ENCODE peak calls at places on chromosome 7, in five cellular contexts. D is vagina, A is small intestine, P is breast epithelium, R is right atrium auricular region. O is an unnamed sample. For H3K4me1, the result is how much of the 10 kb centered on the place peaks cover.

GRCh38 chr7:30168800-30169584 is 34.2 kb downstream of the MTURN start:
- DNase-seq in R (no peak), D (no peak), A (no peak), P (no peak), O (no peak)

GRCh38 chr7:5396999-5397656 is 26.5 kb downstream of the TNRC18 start:
- DNase-seq in R (peak), P (peak), A (peak), D (no peak), O (peak)

GRCh38 chr7:73738220-73738611 is 386 bp downstream of the ABHD11 start:
- DNase-seq in R (no peak), A (peak), D (no peak), P (no peak), O (no peak)

GRCh38 chr7:485188-486081 is 34.2 kb downstream of the PDGFA start:
- DNase-seq in A (peak), D (no peak), P (no peak), R (no peak), O (no peak)

GRCh38 chr7:31735991-31736982 is 49.3 kb downstream of the PPP1R17 start:
- DNase-seq in R (peak), D (no peak), P (peak), A (peak), O (no peak)

GRCh38 chr7:11533229-11533820 is 298.7 kb downstream of the THSD7A start:
- DNase-seq in R (no peak), D (no peak), A (no peak), P (no peak), O (no peak)

GRCh38 chr7:102463841-102464576 is 654 bp downstream of the ALKBH4 start:
- DNase-seq in R (no peak), D (no peak), P (no peak), A (peak), O (no peak)

GRCh38 chr7:73829921-73830617 is 727 bp upstream of the CLDN4 start:
- DNase-seq in A (peak), P (no peak), R (no peak), D (no peak), O (no peak)

GRCh38 chr7:92319243-92319642 is 73.5 kb downstream of the ANKIB1 start:
- DNase-seq in A (no peak), P (no peak), R (no peak), D (no peak), O (no peak)

GRCh38 chr7:73722785-73723184 is 3.3 kb upstream of the STX1A start:
- DNase-seq in A (no peak), P (no peak), R (no peak), D (no peak), O (no peak)

GRCh38 chr7:138195207-138195606 is 118.9 kb downstream of the AKR1D1 start:
- DNase-seq in D (no peak), P (no peak), A (peak), R (no peak), O (peak)

GRCh38 chr7:9201928-9202327 is 768.5 kb downstream of the NXPH1 start:
- DNase-seq in D (no peak), A (no peak), R (no peak), P (no peak), O (no peak)

GRCh38 chr7:88020953-88021650 is 87.1 kb downstream of the ADAM22 start:
- DNase-seq in P (no peak), D (no peak), A (no peak), R (no peak), O (no peak)

GRCh38 chr7:148135106-148135505 is 455.5 kb upstream of the C7orf33 start:
- DNase-seq in R (no peak), A (no peak), P (no peak), D (no peak), O (no peak)

GRCh38 chr7:26612742-26613141 is 251.6 kb downstream of the SKAP2 start:
- DNase-seq in A (no peak), R (no peak), D (no peak), P (no peak), O (no peak)

GRCh38 chr7:142468871-142469652 is 211.2 kb upstream of the PRSS58 start:
- DNase-seq in A (no peak), P (no peak), R (no peak), D (peak), O (no peak)

GRCh38 chr7:82234457-82235049 is 209.0 kb downstream of the CACNA2D1 start:
- DNase-seq in P (no peak), D (no peak), R (no peak), A (peak), O (no peak)

GRCh38 chr7:10952588-10952987 is 21.1 kb upstream of the PHF14 start:
- DNase-seq in P (no peak), A (no peak), D (no peak), R (no peak), O (no peak)

GRCh38 chr7:96786261-96786997 is 76.8 kb upstream of the SEM1 start:
- DNase-seq in A (no peak), R (no peak), P (no peak), D (no peak), O (no peak)

GRCh38 chr7:20407585-20408466 is 77.1 kb downstream of the ITGB8 start:
- DNase-seq in R (peak), D (no peak), P (no peak), A (peak), O (no peak)

GRCh38 chr7:144738708-144739314 is 97.0 kb downstream of the TPK1 start:
- DNase-seq in R (no peak), P (no peak), A (peak), D (no peak), O (no peak)

GRCh38 chr7:18515067-18515466 is 19.5 kb downstream of the HDAC9 start:
- DNase-seq in P (no peak), R (no peak), A (no peak), D (no peak), O (no peak)

GRCh38 chr7:42193457-42194111 is 43.4 kb downstream of the GLI3 start:
- DNase-seq in A (no peak), R (no peak), P (no peak), D (no peak), O (no peak)

GRCh38 chr7:27242580-27243339 is at the start of gene EVX1:
- DNase-seq in P (no peak), A (no peak), D (no peak), R (no peak), O (no peak)

GRCh38 chr7:116152276-116152675 is 58.1 kb upstream of the TES start:
- DNase-seq in P (no peak), A (no peak), R (no peak), D (no peak), O (no peak)

GRCh38 chr7:45582136-45582742 is 8.1 kb downstream of the ADCY1 start:
- DNase-seq in R (no peak), D (no peak), A (no peak), P (peak), O (no peak)

GRCh38 chr7:96093435-96093834 is 228.5 kb downstream of the SLC25A13 start:
- DNase-seq in P (no peak), D (no peak), A (no peak), R (no peak), O (no peak)

GRCh38 chr7:93171606-93172226 is 23.5 kb upstream of the SAMD9L start:
- DNase-seq in A (no peak), P (no peak), R (no peak), D (no peak), O (no peak)

GRCh38 chr7:74306737-74307469 is 17.7 kb downstream of the CLIP2 start:
- DNase-seq in A (no peak), R (no peak), D (no peak), P (no peak), O (no peak)

GRCh38 chr7:2812831-2813230 is 31.3 kb downstream of the GNA12 start:
- DNase-seq in A (no peak), R (no peak), D (no peak), P (no peak), O (no peak)

GRCh38 chr7:121505021-121505420 is 108.9 kb upstream of the FAM3C start:
- DNase-seq in D (no peak), P (no peak), A (no peak), R (no peak), O (no peak)

GRCh38 chr7:81430150-81430549 is 339.7 kb downstream of the HGF start:
- DNase-seq in A (no peak), P (no peak), R (no peak), D (no peak), O (no peak)

GRCh38 chr7:42254217-42254616 is 17.2 kb upstream of the GLI3 start:
- DNase-seq in R (no peak), D (no peak), P (no peak), A (no peak), O (no peak)

GRCh38 chr7:81503321-81503720 is 266.5 kb downstream of the HGF start:
- DNase-seq in P (no peak), D (no peak), R (no peak), A (no peak), O (no peak)

DNA sequence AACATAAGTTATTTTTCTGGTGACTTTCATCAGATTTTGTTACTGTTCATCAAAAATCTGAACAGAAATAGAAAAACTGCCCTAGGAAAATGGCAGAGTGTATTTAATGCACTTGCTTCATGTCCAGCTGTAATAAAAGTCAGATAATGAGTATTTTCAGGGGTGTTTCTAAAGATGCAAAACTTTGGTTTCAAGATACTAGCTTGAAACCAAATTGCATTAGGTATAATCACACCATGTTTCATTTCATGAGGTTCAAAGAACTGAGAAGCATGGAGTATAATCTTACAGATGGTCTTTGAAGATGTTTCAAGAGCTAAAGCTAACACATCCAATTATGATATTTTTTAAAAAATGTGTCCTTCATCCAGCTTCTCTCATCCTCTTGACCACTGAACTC is 128.9 kb downstream of the NRCAM start:
- DNase-seq in P (no peak), D (no peak), R (no peak), A (no peak), O (no peak)
- H3K4me1 ChIP-seq in P (under half), D (under half), R (under half), A (under half), O (under half)

DNA sequence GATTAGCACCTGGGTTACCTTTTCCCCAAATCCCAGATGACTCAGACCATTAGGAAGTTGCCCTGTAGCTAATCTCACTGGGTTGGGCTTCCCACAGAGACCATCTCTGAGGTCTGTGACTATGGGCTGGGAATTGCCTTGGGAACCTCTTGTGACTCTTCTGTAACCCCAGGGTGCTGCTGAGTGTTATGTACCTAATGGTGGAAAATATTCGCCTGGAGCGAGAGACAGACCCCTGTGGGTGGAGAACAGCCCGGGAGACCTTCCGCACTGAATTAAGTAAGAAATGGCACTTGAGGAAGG is 20.0 kb downstream of the STRIP2 start:
- DNase-seq in D (no peak), P (no peak), R (no peak), A (no peak), O (no peak)
- H3K4me1 ChIP-seq in D (under half), P (under half), R (under half), A (under half), O (under half)

GRCh38 chr7:50721661-50722259 is 60.9 kb downstream of the GRB10 start:
- DNase-seq in D (no peak), P (no peak), A (peak), R (no peak), O (no peak)
- H3K4me1 ChIP-seq in D (under half), P (under half), A (under half), R (under half), O (half or more)

GRCh38 chr7:44258423-44258760 is 57.6 kb downstream of the YKT6 start:
- DNase-seq in P (no peak), D (no peak), R (no peak), A (no peak), O (no peak)

GRCh38 chr7:44259547-44260457 is 59.0 kb downstream of the YKT6 start:
- DNase-seq in P (no peak), R (peak), D (peak), A (no peak), O (peak)

GRCh38 chr7:44257618-44258422 is 57.0 kb downstream of the YKT6 start:
- DNase-seq in D (no peak), A (peak), R (peak), P (no peak), O (peak)

GRCh38 chr7:44257213-44257612 is 56.4 kb downstream of the YKT6 start:
- DNase-seq in A (no peak), D (no peak), P (no peak), R (no peak), O (no peak)

DNA sequence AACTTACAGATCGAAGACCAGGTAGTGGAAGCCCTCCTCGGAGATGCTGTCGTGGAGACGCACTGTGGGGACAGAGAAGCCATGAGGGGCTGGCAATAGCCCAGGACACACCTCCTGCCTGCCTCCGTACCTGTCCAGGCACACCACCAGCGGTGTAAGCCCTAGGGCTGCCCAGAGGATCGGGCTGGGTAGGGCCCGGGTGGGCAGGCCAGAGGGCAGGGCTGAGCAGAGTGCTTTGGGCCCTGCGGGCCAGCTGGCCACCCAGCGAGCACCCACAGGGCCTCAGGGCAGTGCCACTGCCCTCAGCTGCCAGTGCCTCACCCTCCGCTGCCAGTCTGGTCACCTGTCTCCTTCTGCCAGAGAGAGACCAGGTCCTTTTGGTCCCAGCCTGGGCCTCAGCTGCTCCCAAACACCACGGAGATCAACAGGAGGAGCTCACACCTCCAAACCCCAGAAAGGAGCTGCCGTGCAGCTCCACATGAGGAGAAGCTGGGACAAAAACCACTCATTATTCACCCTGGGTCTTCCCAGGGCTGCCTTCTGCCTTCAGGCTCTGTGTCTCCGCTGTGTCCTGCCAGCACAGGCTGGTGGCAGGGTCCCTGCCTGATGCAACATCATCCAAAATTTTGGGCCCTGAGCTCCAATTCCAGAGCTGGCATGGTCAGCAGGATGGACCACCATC is 58.2 kb downstream of the YKT6 start:
- DNase-seq in P (no peak), A (no peak), R (no peak), D (no peak), O (no peak)
- H3K4me1 ChIP-seq in P (under half), A (under half), R (under half), D (half or more), O (under half)

DNA sequence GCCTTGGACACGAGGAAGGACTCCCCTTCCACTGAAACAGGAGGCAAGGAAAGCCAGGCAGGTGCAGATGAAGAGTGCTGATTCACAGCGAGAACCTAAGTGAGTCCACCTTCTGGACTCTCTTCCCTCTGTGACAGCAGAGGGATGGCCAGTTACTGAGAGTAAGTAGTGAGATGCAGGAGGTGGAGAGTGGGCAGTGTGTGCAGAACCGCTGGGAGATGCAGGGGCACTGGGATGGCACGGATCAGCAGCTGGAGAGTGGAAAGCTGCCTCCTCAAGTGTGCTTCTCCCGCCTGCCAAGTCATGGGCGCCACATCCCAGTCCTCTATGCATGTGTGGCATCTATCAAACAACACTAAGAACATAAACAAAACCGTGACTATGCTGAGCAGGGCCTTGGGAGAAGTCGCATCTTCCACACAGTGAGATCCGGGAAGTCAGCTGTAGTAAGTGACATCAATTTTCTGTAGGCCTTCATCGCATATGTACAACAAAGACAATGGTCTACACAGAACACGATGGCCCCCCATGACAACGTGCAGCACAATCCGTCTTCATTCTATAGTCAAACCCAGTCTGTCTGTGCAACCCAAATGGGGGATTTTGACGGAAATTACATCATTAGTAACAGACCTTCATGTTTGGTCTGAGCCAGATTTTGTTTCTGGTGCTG is 217.4 kb upstream of the KLF14 start:
- DNase-seq in D (no peak), A (no peak), P (no peak), R (no peak), O (no peak)
- H3K4me1 ChIP-seq in D (half or more), A (under half), P (under half), R (under half), O (under half)

GRCh38 chr7:106057962-106058901 is 53.9 kb downstream of the SYPL1 start:
- DNase-seq in R (no peak), A (peak), D (no peak), P (peak), O (no peak)
- H3K4me1 ChIP-seq in R (under half), A (under half), D (under half), P (under half), O (under half)